ENCODE peak calls at places on chromosomes 5 and 9, in ten cellular contexts. Y, J, C, G, Z, V, H, N, L and X are unnamed samples.
A peak's percentile ranks its signal among the peaks of the same experiment; 100 is the strongest.

GRCh38 chr9:105901514-105902109 is 207.3 kb downstream of the TMEM38B start:
- DNase-seq in Y (peak; percentile 67), J (no peak), C (no peak), G (no peak), Z (peak; percentile 62), V (peak; percentile 83), H (peak; percentile 37), N (peak; percentile 23), L (no peak), X (no peak)

GRCh38 chr5:32123889-32124676 is 50.0 kb downstream of the GOLPH3 start:
- DNase-seq in Y (no peak), J (no peak), C (no peak), G (no peak), Z (no peak), V (no peak), H (no peak), N (no peak), L (no peak), X (no peak)

GRCh38 chr9:90251311-90251710 is 391.3 kb downstream of the DIRAS2 start:
- DNase-seq in Y (no peak), J (no peak), C (no peak), G (no peak), Z (no peak), V (no peak), H (no peak), N (no peak), L (no peak), X (no peak)

GRCh38 chr5:142242272-142242671 is 82.5 kb downstream of the SPRY4 start:
- DNase-seq in Y (no peak), J (no peak), C (no peak), G (no peak), Z (no peak), V (no peak), H (no peak), N (no peak), L (no peak), X (no peak)

GRCh38 chr9:135820661-135821060 is 86.7 kb downstream of the CAMSAP1 start:
- DNase-seq in Y (no peak), J (peak; percentile 11), C (no peak), G (no peak), Z (no peak), V (no peak), H (no peak), N (no peak), L (no peak), X (no peak)

GRCh38 chr9:347667-348292 is 133.1 kb downstream of the DOCK8 start:
- DNase-seq in Y (no peak), J (no peak), C (no peak), G (no peak), Z (no peak), V (peak; percentile 46), H (peak; percentile 51), N (no peak), L (no peak), X (no peak)

GRCh38 chr5:17763301-17763700 is 129.0 kb downstream of the TAF11L14 start:
- DNase-seq in Y (no peak), J (no peak), C (no peak), G (no peak), Z (no peak), V (no peak), H (peak; percentile 28), N (no peak), L (no peak), X (no peak)

GRCh38 chr5:9344751-9345240 is 201.1 kb downstream of the SEMA5A start:
- DNase-seq in Y (no peak), J (no peak), C (no peak), G (no peak), Z (no peak), V (no peak), H (no peak), N (no peak), L (no peak), X (no peak)

GRCh38 chr9:38255599-38255998 is 136.9 kb upstream of the ALDH1B1 start:
- DNase-seq in Y (no peak), J (no peak), C (no peak), G (no peak), Z (no peak), V (no peak), H (no peak), N (no peak), L (no peak), X (no peak)

GRCh38 chr5:117504245-117504644 is 929.6 kb upstream of the SEMA6A start:
- DNase-seq in Y (no peak), J (no peak), C (no peak), G (no peak), Z (no peak), V (no peak), H (no peak), N (no peak), L (no peak), X (no peak)

GRCh38 chr5:133831506-133832224 is 136.8 kb downstream of the C5orf15 start:
- DNase-seq in Y (no peak), J (no peak), C (no peak), G (no peak), Z (no peak), V (no peak), H (peak; percentile 41), N (no peak), L (no peak), X (no peak)

GRCh38 chr5:105680858-105681257 is 1989.9 kb downstream of the EFNA5 start:
- DNase-seq in Y (no peak), J (no peak), C (no peak), G (no peak), Z (no peak), V (no peak), H (no peak), N (no peak), L (no peak), X (no peak)

DNA sequence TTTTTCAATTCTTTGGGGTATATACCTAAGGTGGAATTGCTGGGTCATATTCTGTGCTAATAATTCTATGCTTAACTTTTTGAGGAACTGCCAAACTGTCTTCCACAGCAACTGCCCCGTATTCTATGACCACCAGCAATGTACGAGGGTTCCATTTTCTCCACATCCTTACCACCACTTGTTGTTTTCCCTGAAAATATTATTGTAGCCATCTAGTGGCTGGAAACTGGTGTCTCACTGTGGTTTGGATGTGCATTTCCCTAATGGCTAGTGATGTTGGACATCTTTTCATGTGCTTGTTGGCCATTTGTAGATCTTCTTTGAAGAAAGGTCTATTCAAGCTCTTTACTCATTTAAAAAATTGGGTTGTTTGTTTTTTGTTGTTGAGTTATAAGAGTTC is 30.7 kb downstream of the MSX2 start:
- DNase-seq in Y (no peak), J (no peak), C (no peak), G (no peak), Z (no peak), V (peak; percentile 14), H (no peak), N (no peak), L (no peak), X (no peak)
- TF ChIP-seq CTCF in Y (peak; percentile 26), J (no peak), C (no peak), G (no peak), Z (no peak), V (peak; percentile 46), H (peak; percentile 31), N (peak; percentile 34), L (peak; percentile 10), X (no peak)

GRCh38 chr9:32431196-32431595 is 46.8 kb downstream of the ACO1 start:
- DNase-seq in Y (no peak), J (no peak), C (no peak), G (no peak), Z (no peak), V (no peak), H (no peak), N (no peak), L (no peak), X (no peak)

GRCh38 chr9:32431940-32432555 is 47.6 kb downstream of the ACO1 start:
- DNase-seq in Y (peak; percentile 47), J (peak; percentile 61), C (no peak), G (no peak), Z (peak; percentile 61), V (peak; percentile 56), H (peak; percentile 4), N (peak; percentile 30), L (no peak), X (peak; percentile 71)

GRCh38 chr9:32427111-32427873 is 42.8 kb downstream of the ACO1 start:
- DNase-seq in Y (peak; percentile 33), J (peak; percentile 74), C (no peak), G (no peak), Z (no peak), V (no peak), H (no peak), N (no peak), L (no peak), X (no peak)

GRCh38 chr9:32434892-32435291 is 50.4 kb downstream of the ACO1 start:
- DNase-seq in Y (no peak), J (no peak), C (no peak), G (no peak), Z (no peak), V (no peak), H (no peak), N (no peak), L (no peak), X (no peak)

GRCh38 chr9:32430720-32431119 is 46.3 kb downstream of the ACO1 start:
- DNase-seq in Y (no peak), J (no peak), C (no peak), G (no peak), Z (no peak), V (no peak), H (peak; percentile 24), N (no peak), L (no peak), X (no peak)
- H3K27ac ChIP-seq in Y (peak overlapping the region; percentile 51), J (no peak overlapping the region), C (no peak overlapping the region), G (no peak overlapping the region), Z (no peak overlapping the region), V (no peak overlapping the region), H (no peak overlapping the region), N (no peak overlapping the region), L (no peak overlapping the region), X (no peak overlapping the region)

DNA sequence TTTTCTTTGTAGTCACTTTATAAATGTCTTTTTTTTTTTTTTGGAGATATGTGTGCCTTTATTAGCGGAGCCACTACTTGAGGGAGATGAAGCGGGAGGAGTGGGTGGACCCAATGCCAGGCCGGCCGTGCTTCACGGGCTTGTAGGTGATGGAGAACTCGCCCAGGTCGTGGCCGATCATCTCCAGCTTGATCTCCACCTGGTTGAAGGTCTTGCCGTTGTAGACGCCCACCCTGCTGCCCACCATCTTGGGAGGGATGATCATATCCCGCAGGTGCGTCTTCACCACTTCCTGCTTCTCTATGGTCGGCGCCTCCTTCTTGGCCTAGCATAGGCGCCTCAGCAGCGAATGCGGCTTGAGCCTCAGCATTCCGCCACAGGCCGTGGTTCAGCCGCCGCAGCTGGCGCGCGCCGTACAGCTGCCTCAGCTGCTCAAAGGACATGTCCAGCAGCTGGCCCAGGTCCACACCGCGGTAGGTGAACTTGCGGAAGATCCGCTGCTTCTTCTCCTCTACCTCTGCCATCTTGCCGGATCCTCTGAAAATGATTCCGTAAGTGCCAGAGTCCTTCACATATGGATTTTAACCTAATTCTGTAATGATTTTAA is 1095.6 kb downstream of the MAT2B start:
- DNase-seq in Y (peak; percentile 51), J (no peak), C (no peak), G (no peak), Z (no peak), V (no peak), H (no peak), N (no peak), L (no peak), X (peak; percentile 61)
- H3K4me3 ChIP-seq in Y (peak overlapping the region; percentile 45), J (no peak overlapping the region), C (no peak overlapping the region), G (no peak overlapping the region), Z (no peak overlapping the region), V (no peak overlapping the region), H (no peak overlapping the region), N (no peak overlapping the region), L (no peak overlapping the region), X (no peak overlapping the region)

DNA sequence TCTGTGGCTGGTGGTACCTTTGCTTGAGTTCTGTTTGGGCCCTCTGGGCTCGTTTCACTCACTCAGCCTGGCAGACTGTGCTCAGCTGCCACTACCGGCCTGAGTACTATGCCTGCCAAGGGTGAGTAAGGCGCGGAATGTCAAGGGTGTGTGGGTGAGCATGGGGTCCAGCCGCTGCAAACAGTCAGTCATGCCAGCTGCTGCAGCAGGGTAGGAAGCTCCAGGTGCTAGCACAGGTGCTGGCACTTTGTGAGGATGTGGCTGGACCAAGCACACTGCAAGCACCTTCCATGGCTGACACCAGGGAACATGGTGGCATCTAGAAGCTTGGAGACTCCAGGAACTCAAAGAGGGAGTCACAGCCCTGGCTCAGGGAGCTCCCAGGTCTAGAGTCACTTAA is 368.6 kb upstream of the ACO1 start:
- DNase-seq in Y (no peak), J (no peak), C (no peak), G (no peak), Z (no peak), V (no peak), H (no peak), N (no peak), L (no peak), X (no peak)
- TF ChIP-seq CTCF in Y (no peak), J (no peak), C (no peak), G (no peak), Z (no peak), V (no peak), H (no peak), N (no peak), L (no peak), X (no peak)